ENCODE peak calls at places on chromosomes 4 and X, in four cellular contexts. One of them, this sample, is unnamed.

GRCh38 chr4:172838108-172838507 is 330.5 kb upstream of the GALNT7 start:
- DNase-seq in CD8-positive, alpha-beta memory T cell: no peak
- DNase-seq in fibroblast of villous mesenchyme: no peak
- DNase-seq in Panc1: no peak
- DNase-seq in this sample: no peak

GRCh38 chrX:53239474-53239873 is 14.5 kb upstream of the KDM5C start:
- DNase-seq in Panc1: no peak
- DNase-seq in fibroblast of villous mesenchyme: no peak
- DNase-seq in CD8-positive, alpha-beta memory T cell: no peak
- DNase-seq in this sample: no peak

GRCh38 chrX:1895583-1895982 is 280.7 kb downstream of the ASMT start:
- DNase-seq in Panc1: no peak
- DNase-seq in CD8-positive, alpha-beta memory T cell: no peak
- DNase-seq in fibroblast of villous mesenchyme: no peak
- DNase-seq in this sample: no peak

GRCh38 chr4:145012841-145013240 is 85.2 kb downstream of the ANAPC10 start:
- DNase-seq in CD8-positive, alpha-beta memory T cell: no peak
- DNase-seq in Panc1: no peak
- DNase-seq in fibroblast of villous mesenchyme: peak
- DNase-seq in this sample: peak

GRCh38 chr4:14415146-14415545 is 587.1 kb upstream of the CPEB2 start:
- DNase-seq in CD8-positive, alpha-beta memory T cell: no peak
- DNase-seq in fibroblast of villous mesenchyme: peak
- DNase-seq in Panc1: no peak
- DNase-seq in this sample: peak

GRCh38 chr4:149638073-149638472 is 177.6 kb downstream of the IQCM start:
- DNase-seq in CD8-positive, alpha-beta memory T cell: no peak
- DNase-seq in fibroblast of villous mesenchyme: no peak
- DNase-seq in Panc1: no peak
- DNase-seq in this sample: no peak

GRCh38 chrX:69113723-69114122 is 51.5 kb downstream of the PJA1 start:
- DNase-seq in Panc1: no peak
- DNase-seq in CD8-positive, alpha-beta memory T cell: no peak
- DNase-seq in fibroblast of villous mesenchyme: no peak
- DNase-seq in this sample: no peak

GRCh38 chr4:7785017-7785416 is 154.6 kb downstream of the AFAP1 start:
- DNase-seq in Panc1: no peak
- DNase-seq in CD8-positive, alpha-beta memory T cell: no peak
- DNase-seq in fibroblast of villous mesenchyme: peak
- DNase-seq in this sample: no peak

GRCh38 chr4:76441881-76442280 is 6.9 kb downstream of the SHROOM3 start:
- DNase-seq in Panc1: no peak
- DNase-seq in CD8-positive, alpha-beta memory T cell: no peak
- DNase-seq in fibroblast of villous mesenchyme: no peak
- DNase-seq in this sample: no peak

GRCh38 chr4:151842430-151843079 is 81.7 kb upstream of the GATB start:
- DNase-seq in fibroblast of villous mesenchyme: no peak
- DNase-seq in Panc1: no peak
- DNase-seq in CD8-positive, alpha-beta memory T cell: no peak
- DNase-seq in this sample: no peak

GRCh38 chr4:123699823-123700822 is 303.5 kb downstream of the SPRY1 start:
- DNase-seq in Panc1: no peak
- DNase-seq in fibroblast of villous mesenchyme: peak
- DNase-seq in CD8-positive, alpha-beta memory T cell: no peak
- DNase-seq in this sample: peak

GRCh38 chrX:97763391-97763790 is 879.7 kb downstream of the RPA4 start:
- DNase-seq in Panc1: no peak
- DNase-seq in CD8-positive, alpha-beta memory T cell: no peak
- DNase-seq in fibroblast of villous mesenchyme: no peak
- DNase-seq in this sample: no peak

GRCh38 chr4:4395849-4396627 is 9.1 kb downstream of the NSG1 start:
- DNase-seq in Panc1: no peak
- DNase-seq in fibroblast of villous mesenchyme: peak
- DNase-seq in CD8-positive, alpha-beta memory T cell: no peak
- DNase-seq in this sample: no peak

GRCh38 chr4:56981795-56982201 is 3.1 kb downstream of the POLR2B start:
- DNase-seq in Panc1: no peak
- DNase-seq in fibroblast of villous mesenchyme: no peak
- DNase-seq in CD8-positive, alpha-beta memory T cell: no peak
- DNase-seq in this sample: peak

GRCh38 chrX:72316408-72317079 is 10.8 kb upstream of the CITED1 start:
- DNase-seq in Panc1: no peak
- DNase-seq in CD8-positive, alpha-beta memory T cell: no peak
- DNase-seq in fibroblast of villous mesenchyme: no peak
- DNase-seq in this sample: no peak

GRCh38 chr4:101527186-101527585 is 179.9 kb upstream of the PPP3CA start:
- DNase-seq in CD8-positive, alpha-beta memory T cell: peak
- DNase-seq in fibroblast of villous mesenchyme: no peak
- DNase-seq in Panc1: no peak
- DNase-seq in this sample: no peak

GRCh38 chr4:159946983-159947645 is 844.2 kb downstream of the RAPGEF2 start:
- DNase-seq in CD8-positive, alpha-beta memory T cell: no peak
- DNase-seq in Panc1: peak
- DNase-seq in fibroblast of villous mesenchyme: peak
- DNase-seq in this sample: peak

GRCh38 chr4:2961411-2962098 is 1.7 kb downstream of the NOP14 start:
- DNase-seq in Panc1: no peak
- DNase-seq in fibroblast of villous mesenchyme: no peak
- DNase-seq in CD8-positive, alpha-beta memory T cell: no peak
- DNase-seq in this sample: no peak

GRCh38 chrX:124346064-124346876 is at the start of gene SH2D1A:
- DNase-seq in Panc1: no peak
- DNase-seq in fibroblast of villous mesenchyme: no peak
- DNase-seq in CD8-positive, alpha-beta memory T cell: peak
- DNase-seq in this sample: no peak

GRCh38 chrX:143648705-143649104 is 12.8 kb upstream of the SLITRK4 start:
- DNase-seq in Panc1: no peak
- DNase-seq in CD8-positive, alpha-beta memory T cell: no peak
- DNase-seq in fibroblast of villous mesenchyme: no peak
- DNase-seq in this sample: no peak

GRCh38 chr4:6337331-6337935 is 67.8 kb downstream of the WFS1 start:
- DNase-seq in Panc1: no peak
- DNase-seq in CD8-positive, alpha-beta memory T cell: no peak
- DNase-seq in fibroblast of villous mesenchyme: no peak
- DNase-seq in this sample: no peak

GRCh38 chr4:182585321-182585720 is 331.9 kb downstream of the DCTD start:
- DNase-seq in CD8-positive, alpha-beta memory T cell: no peak
- DNase-seq in Panc1: no peak
- DNase-seq in fibroblast of villous mesenchyme: no peak
- DNase-seq in this sample: no peak

GRCh38 chr4:147942729-147943128 is 210.8 kb downstream of the ARHGAP10 start:
- DNase-seq in Panc1: no peak
- DNase-seq in fibroblast of villous mesenchyme: peak
- DNase-seq in CD8-positive, alpha-beta memory T cell: no peak
- DNase-seq in this sample: no peak

GRCh38 chrX:2549874-2550273 is 49.1 kb upstream of the DHRSX start:
- DNase-seq in fibroblast of villous mesenchyme: no peak
- DNase-seq in Panc1: no peak
- DNase-seq in CD8-positive, alpha-beta memory T cell: no peak
- DNase-seq in this sample: no peak

GRCh38 chr4:141009931-141010330 is 123.3 kb downstream of the RNF150 start:
- DNase-seq in CD8-positive, alpha-beta memory T cell: no peak
- DNase-seq in fibroblast of villous mesenchyme: no peak
- DNase-seq in Panc1: no peak
- DNase-seq in this sample: no peak

GRCh38 chrX:21479695-21480280 is 105.6 kb downstream of the CNKSR2 start:
- DNase-seq in fibroblast of villous mesenchyme: peak
- DNase-seq in CD8-positive, alpha-beta memory T cell: no peak
- DNase-seq in Panc1: peak
- DNase-seq in this sample: peak

GRCh38 chr4:13544556-13545393 is 467 bp upstream of the NKX3-2 start:
- DNase-seq in CD8-positive, alpha-beta memory T cell: no peak
- DNase-seq in Panc1: no peak
- DNase-seq in fibroblast of villous mesenchyme: peak
- DNase-seq in this sample: no peak

GRCh38 chrX:120749141-120749846 is 119.4 kb upstream of the C1GALT1C1 start:
- DNase-seq in fibroblast of villous mesenchyme: peak
- DNase-seq in Panc1: no peak
- DNase-seq in CD8-positive, alpha-beta memory T cell: no peak
- DNase-seq in this sample: no peak

GRCh38 chr4:80237992-80238391 is 28.5 kb upstream of the FGF5 start:
- DNase-seq in fibroblast of villous mesenchyme: peak
- DNase-seq in CD8-positive, alpha-beta memory T cell: no peak
- DNase-seq in Panc1: no peak
- DNase-seq in this sample: peak

GRCh38 chr4:113809313-113809712 is 47.8 kb upstream of the CAMK2D start:
- DNase-seq in Panc1: no peak
- DNase-seq in CD8-positive, alpha-beta memory T cell: no peak
- DNase-seq in fibroblast of villous mesenchyme: no peak
- DNase-seq in this sample: no peak

GRCh38 chr4:127214001-127214400 is 418.8 kb upstream of the INTU start:
- DNase-seq in CD8-positive, alpha-beta memory T cell: no peak
- DNase-seq in Panc1: no peak
- DNase-seq in fibroblast of villous mesenchyme: no peak
- DNase-seq in this sample: no peak

GRCh38 chrX:26925088-26925487 is 538.1 kb downstream of the PPP4R3C start:
- DNase-seq in Panc1: no peak
- DNase-seq in fibroblast of villous mesenchyme: peak
- DNase-seq in CD8-positive, alpha-beta memory T cell: no peak
- DNase-seq in this sample: no peak

GRCh38 chrX:10159069-10159468 is 2.3 kb downstream of the CLCN4 start:
- DNase-seq in Panc1: no peak
- DNase-seq in fibroblast of villous mesenchyme: no peak
- DNase-seq in CD8-positive, alpha-beta memory T cell: no peak
- DNase-seq in this sample: no peak

GRCh38 chr4:76696109-76696508 is 201.8 kb downstream of the SOWAHB start:
- DNase-seq in fibroblast of villous mesenchyme: no peak
- DNase-seq in Panc1: no peak
- DNase-seq in CD8-positive, alpha-beta memory T cell: no peak
- DNase-seq in this sample: no peak

GRCh38 chrX:91122141-91122540 is 312.5 kb upstream of the PABPC5 start:
- DNase-seq in CD8-positive, alpha-beta memory T cell: no peak
- DNase-seq in Panc1: no peak
- DNase-seq in fibroblast of villous mesenchyme: no peak
- DNase-seq in this sample: no peak
- H3K4me3 ChIP-seq in CD8-positive, alpha-beta memory T cell: no peak
- H3K4me3 ChIP-seq in Panc1: no peak
- H3K4me3 ChIP-seq in fibroblast of villous mesenchyme: no peak
- H3K4me3 ChIP-seq in this sample: no peak

DNA sequence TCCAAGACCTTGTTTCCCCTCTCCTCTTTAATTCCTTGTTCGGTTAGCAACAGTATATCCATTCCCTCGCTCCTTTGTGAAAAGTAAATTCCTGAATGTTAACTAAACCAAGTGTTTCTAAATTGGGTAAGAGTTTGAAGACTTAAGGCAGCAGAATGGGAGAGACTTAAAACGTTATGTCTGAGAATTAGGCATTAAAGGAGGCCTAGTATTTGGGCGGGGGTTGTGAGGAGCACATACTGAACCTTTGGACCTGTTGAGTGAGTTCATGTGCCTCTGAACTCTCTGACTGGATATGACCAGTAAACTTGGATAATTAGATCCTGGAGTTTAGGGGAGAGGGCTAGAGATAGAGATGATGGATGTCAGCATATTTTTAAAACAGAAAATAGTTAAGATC is 1.2 kb downstream of the MSMO1 start:
- DNase-seq in fibroblast of villous mesenchyme: no peak
- DNase-seq in Panc1: no peak
- DNase-seq in CD8-positive, alpha-beta memory T cell: no peak
- DNase-seq in this sample: no peak
- H3K4me3 ChIP-seq in fibroblast of villous mesenchyme: peak
- H3K4me3 ChIP-seq in Panc1: peak
- H3K4me3 ChIP-seq in CD8-positive, alpha-beta memory T cell: peak
- H3K4me3 ChIP-seq in this sample: peak

GRCh38 chrX:134569306-134569705 is 89.0 kb downstream of the PLAC1 start:
- DNase-seq in CD8-positive, alpha-beta memory T cell: no peak
- DNase-seq in fibroblast of villous mesenchyme: no peak
- DNase-seq in Panc1: no peak
- DNase-seq in this sample: no peak
- H3K4me3 ChIP-seq in CD8-positive, alpha-beta memory T cell: no peak
- H3K4me3 ChIP-seq in fibroblast of villous mesenchyme: no peak
- H3K4me3 ChIP-seq in Panc1: no peak
- H3K4me3 ChIP-seq in this sample: no peak

GRCh38 chrX:87518504-87518903 is 902 bp downstream of the KLHL4 start:
- DNase-seq in Panc1: no peak
- DNase-seq in fibroblast of villous mesenchyme: peak
- DNase-seq in CD8-positive, alpha-beta memory T cell: no peak
- DNase-seq in this sample: no peak
- H3K4me3 ChIP-seq in Panc1: peak
- H3K4me3 ChIP-seq in fibroblast of villous mesenchyme: peak
- H3K4me3 ChIP-seq in CD8-positive, alpha-beta memory T cell: no peak
- H3K4me3 ChIP-seq in this sample: peak

GRCh38 chr4:176492648-176493302 is 173.0 kb downstream of the SPCS3 start:
- DNase-seq in CD8-positive, alpha-beta memory T cell: no peak
- DNase-seq in Panc1: no peak
- DNase-seq in fibroblast of villous mesenchyme: peak
- DNase-seq in this sample: peak

GRCh38 chr4:176489001-176489400 is 169.2 kb downstream of the SPCS3 start:
- DNase-seq in CD8-positive, alpha-beta memory T cell: no peak
- DNase-seq in Panc1: no peak
- DNase-seq in fibroblast of villous mesenchyme: no peak
- DNase-seq in this sample: no peak
- H3K4me3 ChIP-seq in CD8-positive, alpha-beta memory T cell: no peak
- H3K4me3 ChIP-seq in Panc1: no peak
- H3K4me3 ChIP-seq in fibroblast of villous mesenchyme: no peak
- H3K4me3 ChIP-seq in this sample: no peak

DNA sequence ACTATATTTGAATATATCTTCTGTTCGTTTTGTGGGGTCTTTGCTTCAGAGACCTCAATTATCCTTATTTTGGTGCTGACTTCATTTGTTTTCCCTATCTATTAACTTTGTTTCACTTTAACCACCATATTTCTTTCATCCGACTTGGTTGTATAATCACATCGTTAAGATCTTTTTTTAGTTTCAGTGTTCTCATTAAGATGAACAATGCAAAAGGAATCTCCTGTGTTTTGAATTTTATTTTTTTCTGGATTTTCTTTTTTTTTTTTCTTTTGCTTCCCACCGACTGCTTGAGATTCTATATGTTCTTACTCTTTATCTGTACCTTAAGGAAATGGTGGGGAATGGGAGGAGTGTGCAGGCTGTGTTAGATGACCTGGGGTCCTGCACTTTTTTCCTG is 43.4 kb upstream of the BMPR1B start:
- DNase-seq in CD8-positive, alpha-beta memory T cell: no peak
- DNase-seq in Panc1: no peak
- DNase-seq in fibroblast of villous mesenchyme: peak
- DNase-seq in this sample: no peak
- H3K4me3 ChIP-seq in CD8-positive, alpha-beta memory T cell: no peak
- H3K4me3 ChIP-seq in Panc1: no peak
- H3K4me3 ChIP-seq in fibroblast of villous mesenchyme: no peak
- H3K4me3 ChIP-seq in this sample: no peak

DNA sequence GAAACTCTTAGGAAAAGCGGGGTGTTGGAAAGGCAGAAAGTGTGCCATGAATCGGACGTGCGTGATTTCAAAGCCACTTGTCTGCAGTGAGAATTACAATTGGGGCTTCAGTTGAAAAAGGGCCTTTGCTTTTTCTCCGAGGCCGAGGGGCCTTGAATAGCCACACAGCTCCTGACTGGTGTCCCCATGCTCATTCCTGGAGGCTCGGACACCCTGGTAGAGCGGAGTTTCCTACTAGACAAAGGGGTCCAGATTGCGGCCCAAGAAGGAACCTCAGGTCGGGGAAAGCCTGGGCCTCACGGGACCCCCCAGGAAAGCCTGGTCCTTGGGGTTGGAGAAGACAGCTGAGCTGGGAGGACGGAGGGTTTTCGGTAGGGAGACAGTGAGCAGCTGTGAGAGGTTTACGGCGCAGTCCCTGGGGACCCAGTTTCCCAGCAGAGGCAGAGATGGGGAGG is 3.1 kb upstream of the SHOX start:
- DNase-seq in fibroblast of villous mesenchyme: no peak
- DNase-seq in Panc1: no peak
- DNase-seq in CD8-positive, alpha-beta memory T cell: no peak
- DNase-seq in this sample: no peak
- H3K4me3 ChIP-seq in fibroblast of villous mesenchyme: no peak
- H3K4me3 ChIP-seq in Panc1: no peak
- H3K4me3 ChIP-seq in CD8-positive, alpha-beta memory T cell: no peak
- H3K4me3 ChIP-seq in this sample: no peak

This sample was measured in kidney epithelial cell.